ENCODE peak calls at places on chromosomes 3 and 15, in five cellular contexts. W is mesenchymal stem cell, X is sigmoid colon, K is esophagus muscularis mucosa, D is kidney. L is an unnamed sample.

GRCh38 chr15:99492275-99492674 is 73.5 kb upstream of the MEF2A start:
- DNase-seq in W (no peak), X (no peak), K (no peak), D (no peak), L (no peak)

GRCh38 chr15:77982127-77982490 is 95.4 kb downstream of the TBC1D2B start:
- DNase-seq in W (no peak), X (peak; percentile 57), K (no peak), D (peak; percentile 39), L (no peak)

GRCh38 chr3:119084371-119085069 is 49.9 kb upstream of the IGSF11 start:
- DNase-seq in W (no peak), X (no peak), K (no peak), D (peak; percentile 50), L (no peak)

GRCh38 chr3:194224536-194224935 is 88.6 kb downstream of the HES1 start:
- DNase-seq in W (no peak), X (no peak), K (no peak), D (no peak), L (no peak)

GRCh38 chr3:101849714-101850326 is 506 bp downstream of the NFKBIZ start:
- DNase-seq in W (no peak), X (peak; percentile 74), K (no peak), D (no peak), L (no peak)

GRCh38 chr3:183484676-183485075 is 56.3 kb upstream of the MCF2L2 start:
- DNase-seq in W (no peak), X (no peak), K (no peak), D (no peak), L (no peak)

GRCh38 chr3:182811269-182811596 is 17.9 kb downstream of the ATP11B start:
- DNase-seq in W (peak; percentile 14), X (no peak), K (no peak), D (no peak), L (no peak)

GRCh38 chr3:59235221-59236012 is 185.6 kb upstream of the CFAP20DC start:
- DNase-seq in W (no peak), X (no peak), K (no peak), D (no peak), L (no peak)

GRCh38 chr15:92457642-92458041 is 64.0 kb downstream of the ST8SIA2 start:
- DNase-seq in W (no peak), X (no peak), K (no peak), D (no peak), L (no peak)

GRCh38 chr15:45884755-45885445 is 250.1 kb downstream of the SQOR start:
- DNase-seq in W (no peak), X (no peak), K (no peak), D (no peak), L (no peak)

GRCh38 chr3:43372809-43373587 is 86.7 kb downstream of the SNRK start:
- DNase-seq in W (no peak), X (no peak), K (peak; percentile 31), D (no peak), L (no peak)

GRCh38 chr3:47394867-47395266 is 14.0 kb downstream of the PTPN23 start:
- DNase-seq in W (peak; percentile 59), X (no peak), K (no peak), D (no peak), L (no peak)

GRCh38 chr15:42020713-42021273 is at the start of gene PLA2G4E:
- DNase-seq in W (no peak), X (no peak), K (no peak), D (no peak), L (no peak)

GRCh38 chr3:57617739-57618138 is 20.6 kb upstream of the ARF4 start:
- DNase-seq in W (no peak), X (no peak), K (no peak), D (no peak), L (no peak)

GRCh38 chr15:86115138-86115801 is 35.6 kb downstream of the AGBL1 start:
- DNase-seq in W (peak; percentile 0), X (no peak), K (no peak), D (no peak), L (no peak)

GRCh38 chr15:64738231-64739095 is 36.9 kb downstream of the RBPMS2 start:
- DNase-seq in W (no peak), X (no peak), K (no peak), D (no peak), L (no peak)

GRCh38 chr15:83108266-83109219 is 1.1 kb downstream of the TM6SF1 start:
- DNase-seq in W (peak; percentile 55), X (peak; percentile 82), K (no peak), D (peak; percentile 77), L (peak; percentile 57)

GRCh38 chr15:29925227-29926082 is 103.2 kb upstream of the TJP1 start:
- DNase-seq in W (peak; percentile 77), X (peak; percentile 74), K (no peak), D (peak; percentile 83), L (no peak)

GRCh38 chr15:52728899-52729298 is 49.7 kb upstream of the ATOSA start:
- DNase-seq in W (no peak), X (no peak), K (no peak), D (no peak), L (no peak)

GRCh38 chr15:78685925-78686324 is 44.9 kb upstream of the CHRNB4 start:
- DNase-seq in W (no peak), X (no peak), K (no peak), D (no peak), L (no peak)

GRCh38 chr3:99532246-99532645 is 106.1 kb upstream of the COL8A1 start:
- DNase-seq in W (peak; percentile 72), X (no peak), K (no peak), D (no peak), L (no peak)

GRCh38 chr3:54262541-54262940 is 140.2 kb downstream of the CACNA2D3 start:
- DNase-seq in W (no peak), X (no peak), K (no peak), D (no peak), L (no peak)

GRCh38 chr15:70535071-70535954 is 228.0 kb downstream of the UACA start:
- DNase-seq in W (no peak), X (no peak), K (no peak), D (no peak), L (no peak)

GRCh38 chr3:177420643-177421042 is 223.4 kb upstream of the TBL1XR1 start:
- DNase-seq in W (peak; percentile 71), X (no peak), K (no peak), D (no peak), L (no peak)

GRCh38 chr3:177421176-177421782 is 224.0 kb upstream of the TBL1XR1 start:
- DNase-seq in W (no peak), X (no peak), K (no peak), D (no peak), L (no peak)

GRCh38 chr3:177424541-177424940 is 227.3 kb upstream of the TBL1XR1 start:
- DNase-seq in W (no peak), X (no peak), K (no peak), D (no peak), L (no peak)

GRCh38 chr3:177418787-177419186 is 221.5 kb upstream of the TBL1XR1 start:
- DNase-seq in W (no peak), X (no peak), K (no peak), D (no peak), L (no peak)

DNA sequence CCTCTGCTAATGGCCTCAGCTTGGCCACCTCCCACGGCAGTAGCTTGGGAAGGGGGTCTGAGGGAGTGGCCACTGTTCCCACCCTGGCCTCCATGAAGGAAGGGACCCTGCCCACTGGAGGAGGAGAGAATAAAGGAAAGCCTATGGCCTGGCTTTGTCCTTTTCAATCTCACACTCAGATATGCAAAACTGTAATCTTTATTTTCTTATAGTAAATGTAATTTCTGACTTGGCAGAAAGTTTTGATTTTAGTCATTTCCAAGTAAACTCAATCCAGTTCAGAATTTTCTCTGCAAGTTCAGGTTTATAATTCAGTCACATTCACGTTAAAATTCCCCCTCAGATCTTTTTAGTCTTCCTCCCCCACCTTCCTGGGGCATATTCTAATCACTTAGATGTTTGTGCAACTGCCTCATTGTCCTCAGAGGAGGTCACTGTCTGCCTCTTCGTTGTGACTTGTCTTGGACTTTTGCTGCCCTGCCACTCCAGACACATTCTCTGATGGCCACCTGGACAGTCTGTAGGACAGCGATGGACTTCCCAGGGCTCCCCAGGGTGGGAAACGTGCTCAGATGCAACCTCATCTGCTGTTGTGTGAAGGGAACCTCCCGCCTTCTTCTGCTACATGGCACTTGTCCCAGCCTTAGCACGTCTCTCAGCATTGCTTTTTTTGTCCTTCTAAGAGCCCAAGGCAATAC is 222.8 kb upstream of the TBL1XR1 start:
- DNase-seq in W (peak; percentile 34), X (no peak), K (no peak), D (no peak), L (no peak)
- H3K4me1 ChIP-seq in W (peaks cover 2% of the 10 kb centered on the region), X (no peaks in the 10 kb centered on the region), K (peaks cover 20% of the 10 kb centered on the region), D (no peaks in the 10 kb centered on the region), L (peaks cover 24% of the 10 kb centered on the region)

GRCh38 chr3:124202754-124203153 is 210.8 kb upstream of the ROPN1 start:
- DNase-seq in W (no peak), X (peak; percentile 82), K (no peak), D (peak; percentile 91), L (peak; percentile 30)

GRCh38 chr3:124206225-124206624 is 214.3 kb upstream of the ROPN1 start:
- DNase-seq in W (no peak), X (no peak), K (no peak), D (no peak), L (no peak)

GRCh38 chr3:124203292-124203691 is 211.4 kb upstream of the ROPN1 start:
- DNase-seq in W (no peak), X (no peak), K (no peak), D (no peak), L (no peak)

GRCh38 chr3:124200336-124200901 is 208.5 kb upstream of the ROPN1 start:
- DNase-seq in W (no peak), X (no peak), K (no peak), D (no peak), L (no peak)

DNA sequence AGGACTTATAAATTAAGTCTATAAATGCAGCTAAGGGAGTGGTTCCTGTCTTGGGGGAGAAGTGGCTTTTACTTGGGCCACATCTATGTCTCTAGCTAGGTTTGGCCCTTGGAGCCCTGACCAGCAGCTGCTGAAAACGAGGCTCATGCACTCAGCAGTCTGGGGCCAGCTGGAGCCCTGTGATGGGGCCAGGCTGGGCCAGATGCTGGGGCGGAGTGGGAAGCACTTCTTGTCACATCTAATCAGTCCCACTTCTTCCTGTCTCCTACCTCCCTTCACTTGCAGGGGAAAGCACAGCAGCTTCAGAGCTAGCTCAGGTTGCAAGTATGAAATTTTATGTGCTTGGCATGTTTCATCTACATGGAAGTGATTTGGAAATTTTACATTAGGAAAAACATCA is 209.9 kb upstream of the ROPN1 start:
- DNase-seq in W (no peak), X (peak; percentile 70), K (no peak), D (no peak), L (no peak)
- H3K27ac ChIP-seq in W (no peak overlapping the region), X (no peak overlapping the region), K (no peak overlapping the region), D (no peak overlapping the region), L (no peak overlapping the region)

DNA sequence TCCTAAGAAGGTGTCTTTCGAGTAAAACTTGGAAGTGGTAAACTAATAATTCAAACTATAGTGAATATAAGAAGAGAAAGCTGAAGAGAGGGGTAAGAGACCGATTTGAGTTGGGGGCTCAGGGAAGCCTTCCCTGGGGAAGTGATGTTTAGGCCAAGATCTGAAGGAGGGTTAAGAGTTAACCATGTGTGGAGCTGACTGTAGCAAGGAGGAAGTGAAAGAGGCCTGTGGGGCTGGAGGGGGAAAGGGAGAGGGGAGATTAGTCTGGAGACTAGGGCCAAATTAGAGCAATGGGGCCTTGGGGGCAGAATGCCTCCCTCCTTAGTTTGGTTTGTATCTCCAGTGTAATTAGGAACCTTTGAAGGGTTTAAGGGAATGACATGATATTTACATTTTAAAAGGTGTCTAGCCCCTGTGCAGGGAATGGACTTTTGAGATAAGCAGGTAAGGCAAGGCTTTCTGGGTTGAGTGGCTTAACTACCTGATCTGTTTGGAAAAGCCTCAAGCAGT is 2.2 kb downstream of the ZNF592 start:
- DNase-seq in W (no peak), X (no peak), K (no peak), D (no peak), L (no peak)
- H3K4me3 ChIP-seq in W (peak overlapping the region; percentile 60), X (no peak overlapping the region), K (no peak overlapping the region), D (peak overlapping the region; percentile 48), L (peak overlapping the region; percentile 83)

GRCh38 chr3:187931770-187932278 is 186.6 kb upstream of the BCL6 start:
- DNase-seq in W (no peak), X (no peak), K (no peak), D (no peak), L (no peak)
- H3K4me1 ChIP-seq in W (peaks cover 8% of the 10 kb centered on the region), X (no peaks in the 10 kb centered on the region), K (peaks cover 13% of the 10 kb centered on the region), D (no peaks in the 10 kb centered on the region), L (peaks cover 18% of the 10 kb centered on the region)